ENCODE peak calls at places on chromosomes 13 and 19, in five cellular contexts. Q is ovary, Y is GM23338, J is stomach, W is right atrium auricular region. M is an unnamed sample. For H3K36me3, the result is how much of the 10 kb centered on the place peaks cover.

GRCh38 chr13:33110713-33111413 is 94.6 kb downstream of the KL start:
- DNase-seq in Q (peak), Y (no peak), J (no peak), W (peak), M (no peak)

GRCh38 chr13:96575423-96576320 is 418.6 kb downstream of the OXGR1 start:
- DNase-seq in Q (no peak), Y (no peak), J (no peak), W (peak), M (no peak)

GRCh38 chr19:5973867-5974635 is 3.9 kb downstream of the RANBP3 start:
- DNase-seq in Q (no peak), Y (no peak), J (no peak), W (no peak), M (no peak)

GRCh38 chr13:59208405-59209195 is 955.1 kb downstream of the DIAPH3 start:
- DNase-seq in Q (no peak), Y (no peak), J (no peak), W (no peak), M (no peak)

GRCh38 chr19:40466219-40467006 is at the start of gene SPTBN4:
- DNase-seq in Q (no peak), Y (no peak), J (no peak), W (no peak), M (peak)

GRCh38 chr13:23505007-23505406 is 65.2 kb upstream of the TNFRSF19 start:
- DNase-seq in Q (no peak), Y (no peak), J (no peak), W (no peak), M (no peak)

GRCh38 chr13:30063892-30064291 is 213.5 kb upstream of the UBL3 start:
- DNase-seq in Q (no peak), Y (no peak), J (no peak), W (no peak), M (no peak)

GRCh38 chr13:59674616-59675015 is 489.1 kb downstream of the DIAPH3 start:
- DNase-seq in Q (no peak), Y (no peak), J (no peak), W (no peak), M (no peak)

GRCh38 chr13:111219306-111219705 is 101.1 kb upstream of the TEX29 start:
- DNase-seq in Q (no peak), Y (no peak), J (no peak), W (peak), M (peak)

GRCh38 chr19:13155472-13156284 is 5.5 kb downstream of the IER2 start:
- DNase-seq in Q (peak), Y (peak), J (peak), W (peak), M (peak)

GRCh38 chr19:19530889-19531288 is 2.2 kb downstream of the YJEFN3 start:
- DNase-seq in Q (no peak), Y (no peak), J (no peak), W (no peak), M (no peak)

GRCh38 chr19:49336482-49337266 is 1.5 kb downstream of the CD37 start:
- DNase-seq in Q (no peak), Y (no peak), J (no peak), W (no peak), M (peak)

GRCh38 chr19:10508707-10509106 is 5.6 kb upstream of the KEAP1 start:
- DNase-seq in Q (no peak), Y (no peak), J (no peak), W (no peak), M (no peak)

GRCh38 chr19:52237771-52238400 is 31.5 kb upstream of the ZNF766 start:
- DNase-seq in Q (peak), Y (peak), J (peak), W (peak), M (peak)

GRCh38 chr19:13899393-13899792 is 6.5 kb downstream of the BRME1 start:
- DNase-seq in Q (no peak), Y (no peak), J (no peak), W (no peak), M (no peak)

GRCh38 chr19:5691205-5691929 is 1.3 kb downstream of the RPL36 start:
- DNase-seq in Q (peak), Y (peak), J (peak), W (peak), M (peak)

GRCh38 chr13:41064493-41064892 is 3.2 kb downstream of the WBP4 start:
- DNase-seq in Q (no peak), Y (no peak), J (no peak), W (no peak), M (no peak)

GRCh38 chr13:40503966-40504591 is 162.4 kb downstream of the FOXO1 start:
- DNase-seq in Q (no peak), Y (peak), J (no peak), W (peak), M (no peak)

GRCh38 chr19:31109626-31110025 is 239.6 kb downstream of the TSHZ3 start:
- DNase-seq in Q (no peak), Y (no peak), J (no peak), W (no peak), M (no peak)

GRCh38 chr19:2858864-2859263 is 8.3 kb upstream of the ZNF556 start:
- DNase-seq in Q (no peak), Y (no peak), J (no peak), W (no peak), M (no peak)

GRCh38 chr13:110126391-110126961 is 180.5 kb downstream of the COL4A1 start:
- DNase-seq in Q (peak), Y (peak), J (no peak), W (peak), M (peak)

GRCh38 chr19:32040246-32040645 is 305.2 kb upstream of the ZNF507 start:
- DNase-seq in Q (no peak), Y (no peak), J (no peak), W (no peak), M (no peak)

GRCh38 chr13:23372264-23372905 is 61.1 kb downstream of the SACS start:
- DNase-seq in Q (no peak), Y (no peak), J (no peak), W (no peak), M (no peak)

GRCh38 chr19:54209748-54210494 is 9.3 kb downstream of the RPS9 start:
- DNase-seq in Q (peak), Y (no peak), J (peak), W (peak), M (no peak)

DNA sequence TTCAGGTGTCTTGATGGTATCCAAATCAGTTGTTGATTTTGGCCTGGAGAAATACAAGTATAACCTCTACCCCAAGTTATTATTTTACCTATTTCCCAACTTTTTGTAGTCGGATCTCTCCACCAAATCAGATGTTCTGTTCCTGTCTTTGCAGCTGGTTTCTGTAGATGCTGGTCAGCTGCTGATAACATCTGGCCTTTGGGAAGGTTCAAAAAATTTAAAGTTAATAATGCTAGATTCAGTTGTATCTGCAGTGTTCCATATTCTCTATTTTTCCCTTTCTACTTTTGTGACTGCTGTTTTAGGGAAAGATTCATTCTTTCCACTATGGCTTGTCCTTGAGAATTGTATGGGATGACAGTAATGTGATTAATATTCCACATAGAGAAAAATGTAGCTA is 99.3 kb downstream of the ZNF100 start:
- DNase-seq in Q (no peak), Y (no peak), J (no peak), W (no peak), M (no peak)
- H3K36me3 ChIP-seq in Q (under half), Y (under half), J (under half), W (under half), M (under half)

GRCh38 chr13:46129124-46129523 is 24.3 kb upstream of the CPB2 start:
- DNase-seq in Q (no peak), Y (no peak), J (no peak), W (no peak), M (no peak)

GRCh38 chr13:46132109-46132508 is 27.3 kb upstream of the CPB2 start:
- DNase-seq in Q (no peak), Y (no peak), J (no peak), W (no peak), M (no peak)

GRCh38 chr13:46134494-46134893 is 29.7 kb upstream of the CPB2 start:
- DNase-seq in Q (no peak), Y (no peak), J (no peak), W (no peak), M (no peak)

GRCh38 chr13:46129955-46130354 is 25.1 kb upstream of the CPB2 start:
- DNase-seq in Q (no peak), Y (no peak), J (no peak), W (no peak), M (no peak)

GRCh38 chr13:46131705-46132104 is 26.9 kb upstream of the CPB2 start:
- DNase-seq in Q (no peak), Y (no peak), J (no peak), W (no peak), M (no peak)
- TF ChIP-seq CTCF in Q (no peak), Y (no peak), J (no peak), W (no peak), M (no peak)

GRCh38 chr19:38251564-38252051 is 4.6 kb downstream of the PPP1R14A start:
- DNase-seq in Q (peak), Y (peak), J (no peak), W (no peak), M (peak)

GRCh38 chr19:38252385-38252784 is 3.8 kb downstream of the PPP1R14A start:
- DNase-seq in Q (no peak), Y (no peak), J (no peak), W (no peak), M (peak)

GRCh38 chr19:38250428-38250820 is 5.8 kb downstream of the PPP1R14A start:
- DNase-seq in Q (no peak), Y (no peak), J (no peak), W (no peak), M (no peak)

GRCh38 chr19:38252935-38253691 is 3.1 kb downstream of the PPP1R14A start:
- DNase-seq in Q (peak), Y (no peak), J (peak), W (no peak), M (peak)

GRCh38 chr19:38250821-38251563 is 5.2 kb downstream of the PPP1R14A start:
- DNase-seq in Q (peak), Y (peak), J (peak), W (peak), M (peak)
- H3K27ac ChIP-seq in Q (peak), Y (peak), J (peak), W (peak), M (peak)

DNA sequence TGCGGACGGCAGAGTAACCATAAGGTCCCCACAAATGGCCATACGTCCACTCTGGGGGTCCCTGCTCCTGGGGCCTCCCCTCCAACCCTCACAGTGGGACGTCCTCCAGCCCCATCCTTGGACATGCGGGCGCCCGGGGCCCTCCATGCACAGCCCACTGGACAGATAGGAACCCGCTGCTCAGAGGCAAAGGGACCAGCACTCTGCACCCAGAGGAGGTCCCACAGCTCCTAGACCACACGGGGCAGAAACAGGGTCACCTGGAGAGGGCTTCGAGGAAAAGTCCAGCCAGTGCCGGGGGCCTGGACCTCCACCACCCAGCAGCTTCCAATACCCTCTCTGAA is 11.1 kb downstream of the REXO1 start:
- DNase-seq in Q (no peak), Y (no peak), J (no peak), W (no peak), M (no peak)
- H3K36me3 ChIP-seq in Q (under half), Y (under half), J (under half), W (under half), M (under half)

GRCh38 chr19:16495982-16496612 is at the start of the genes C19orf44 and CALR3:
- DNase-seq in Q (peak), Y (peak), J (peak), W (peak), M (peak)
- TF ChIP-seq CTCF in Q (peak), Y (no peak), J (no peak), W (peak), M (no peak)

DNA sequence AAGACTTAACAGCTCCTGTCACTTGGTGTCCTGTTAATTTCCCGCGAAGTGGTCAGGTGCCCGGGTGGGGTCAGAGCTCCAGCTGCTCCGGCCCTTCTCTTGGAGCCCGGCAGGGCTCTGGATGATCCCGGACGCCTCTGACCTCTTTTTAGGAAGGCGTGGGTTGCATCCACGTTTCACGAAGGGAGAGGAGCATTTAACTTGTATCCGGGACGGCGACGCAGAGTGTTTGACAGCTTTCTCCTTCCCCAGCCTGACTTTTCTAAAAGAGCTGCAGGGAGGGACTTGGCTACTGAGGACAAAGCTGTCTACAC is 656 bp downstream of the ZNF155 start:
- DNase-seq in Q (peak), Y (no peak), J (no peak), W (no peak), M (peak)
- H3K27ac ChIP-seq in Q (no peak), Y (no peak), J (peak), W (peak), M (no peak)